ENCODE peak calls at places on chromosome 6, in four cellular contexts. N is transverse colon, Y is cardiac fibroblast, I is body of pancreas. A is an unnamed sample.

GRCh38 chr6:75201901-75202672 is 3.8 kb downstream of the COL12A1 start:
- DNase-seq in N (peak; percentile 16), Y (peak; percentile 23), I (peak; percentile 38), A (no peak)

GRCh38 chr6:36769161-36769675 is 70.0 kb downstream of the CPNE5 start:
- DNase-seq in N (no peak), Y (peak; percentile 49), I (no peak), A (peak; percentile 31)

GRCh38 chr6:71248306-71248705 is 40.3 kb upstream of the OGFRL1 start:
- DNase-seq in N (no peak), Y (peak; percentile 90), I (no peak), A (no peak)

GRCh38 chr6:118739976-118740771 is 88.8 kb upstream of the CEP85L start:
- DNase-seq in N (no peak), Y (peak; percentile 44), I (no peak), A (peak; percentile 15)

GRCh38 chr6:4352731-4353130 is 217.4 kb upstream of the ECI2 start:
- DNase-seq in N (no peak), Y (no peak), I (no peak), A (no peak)

GRCh38 chr6:168575346-168576098 is 134.5 kb downstream of the SMOC2 start:
- DNase-seq in N (no peak), Y (no peak), I (no peak), A (no peak)

GRCh38 chr6:3559561-3559960 is 102.7 kb upstream of the SLC22A23 start:
- DNase-seq in N (no peak), Y (no peak), I (no peak), A (no peak)

GRCh38 chr6:9409126-9409525 is 973.8 kb upstream of the SLC35B3 start:
- DNase-seq in N (no peak), Y (no peak), I (no peak), A (no peak)

GRCh38 chr6:100657678-100658330 is 193.1 kb upstream of the SIM1 start:
- DNase-seq in N (no peak), Y (peak; percentile 37), I (no peak), A (no peak)

GRCh38 chr6:145189836-145190235 is 545.5 kb downstream of the EPM2A start:
- DNase-seq in N (no peak), Y (no peak), I (no peak), A (no peak)

GRCh38 chr6:66508433-66508832 is 801.4 kb upstream of the EYS start:
- DNase-seq in N (no peak), Y (no peak), I (no peak), A (no peak)

GRCh38 chr6:215335-216034 is 76.8 kb upstream of the DUSP22 start:
- DNase-seq in N (no peak), Y (peak; percentile 25), I (no peak), A (no peak)

GRCh38 chr6:34315780-34316179 is 67.0 kb upstream of the SMIM29 start:
- DNase-seq in N (no peak), Y (no peak), I (no peak), A (no peak)

GRCh38 chr6:124873066-124873410 is 89.2 kb upstream of the RNF217 start:
- DNase-seq in N (no peak), Y (no peak), I (no peak), A (no peak)

GRCh38 chr6:63649269-63649668 is 13.7 kb downstream of the PHF3 start:
- DNase-seq in N (no peak), Y (peak; percentile 50), I (no peak), A (no peak)

GRCh38 chr6:2883673-2884072 is 19.4 kb downstream of the SERPINB9 start:
- DNase-seq in N (no peak), Y (no peak), I (no peak), A (no peak)

GRCh38 chr6:116409756-116410155 is 39.0 kb downstream of the DSE start:
- DNase-seq in N (no peak), Y (no peak), I (no peak), A (no peak)

GRCh38 chr6:104606361-104606760 is 253.4 kb downstream of the HACE1 start:
- DNase-seq in N (peak; percentile 8), Y (no peak), I (no peak), A (no peak)

GRCh38 chr6:162798546-162798945 is 70.8 kb downstream of the PACRG start:
- DNase-seq in N (no peak), Y (peak; percentile 0), I (no peak), A (no peak)

GRCh38 chr6:144008501-144009245 is 614 bp upstream of the PLAGL1 start:
- DNase-seq in N (peak; percentile 14), Y (no peak), I (peak; percentile 75), A (no peak)

GRCh38 chr6:11398451-11399326 is 138.9 kb upstream of the TMEM170B start:
- DNase-seq in N (no peak), Y (no peak), I (no peak), A (no peak)

GRCh38 chr6:95364016-95364604 is 213.2 kb upstream of the MANEA start:
- DNase-seq in N (no peak), Y (peak; percentile 31), I (no peak), A (no peak)

DNA sequence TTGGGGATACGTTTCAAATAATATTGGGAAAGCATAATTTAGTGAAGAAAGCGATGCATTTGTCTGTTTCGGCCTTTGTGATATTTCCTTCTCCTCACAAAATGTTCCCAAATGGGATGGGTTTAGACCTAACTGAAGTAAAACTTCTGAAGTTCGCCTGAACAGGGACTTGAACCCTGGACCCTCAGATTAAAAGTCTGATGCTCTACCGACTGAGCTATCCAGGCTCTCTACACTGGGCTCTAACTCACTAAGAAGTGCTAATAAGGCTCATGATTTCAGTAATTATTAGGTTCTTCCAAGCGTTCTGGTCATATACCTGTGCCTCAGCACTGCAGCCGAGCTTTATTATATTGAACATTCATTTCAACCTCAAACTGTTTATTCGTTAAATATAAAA is 118.8 kb upstream of the ZNF184 start:
- DNase-seq in N (no peak), Y (peak; percentile 85), I (no peak), A (peak; percentile 43)
- H3K4me3 ChIP-seq in N (no peak overlapping the region), Y (no peak overlapping the region), I (no peak overlapping the region), A (peak overlapping the region; percentile 79)

GRCh38 chr6:80454661-80455365 is 348.3 kb downstream of the BCKDHB start:
- DNase-seq in N (no peak), Y (peak; percentile 46), I (no peak), A (no peak)

GRCh38 chr6:80460396-80460912 is 354.0 kb downstream of the BCKDHB start:
- DNase-seq in N (no peak), Y (peak; percentile 38), I (no peak), A (no peak)

GRCh38 chr6:80454197-80454596 is 347.7 kb downstream of the BCKDHB start:
- DNase-seq in N (no peak), Y (peak; percentile 96), I (no peak), A (no peak)

GRCh38 chr6:80457044-80457933 is 350.8 kb downstream of the BCKDHB start:
- DNase-seq in N (peak; percentile 17), Y (peak; percentile 97), I (peak; percentile 65), A (peak; percentile 49)
- TF ChIP-seq CTCF in N (no peak), Y (no peak), I (no peak), A (no peak)

GRCh38 chr6:53320964-53321363 is 27.8 kb downstream of the ELOVL5 start:
- DNase-seq in N (no peak), Y (peak; percentile 17), I (no peak), A (no peak)

GRCh38 chr6:53325785-53326184 is 23.0 kb downstream of the ELOVL5 start:
- DNase-seq in N (no peak), Y (no peak), I (no peak), A (no peak)

GRCh38 chr6:53318429-53318828 is 30.3 kb downstream of the ELOVL5 start:
- DNase-seq in N (no peak), Y (no peak), I (no peak), A (no peak)

GRCh38 chr6:53321701-53322100 is 27.0 kb downstream of the ELOVL5 start:
- DNase-seq in N (no peak), Y (no peak), I (no peak), A (no peak)

GRCh38 chr6:53322188-53323029 is 26.3 kb downstream of the ELOVL5 start:
- DNase-seq in N (no peak), Y (peak; percentile 38), I (no peak), A (no peak)
- H3K4me3 ChIP-seq in N (no peak overlapping the region), Y (no peak overlapping the region), I (no peak overlapping the region), A (no peak overlapping the region)

DNA sequence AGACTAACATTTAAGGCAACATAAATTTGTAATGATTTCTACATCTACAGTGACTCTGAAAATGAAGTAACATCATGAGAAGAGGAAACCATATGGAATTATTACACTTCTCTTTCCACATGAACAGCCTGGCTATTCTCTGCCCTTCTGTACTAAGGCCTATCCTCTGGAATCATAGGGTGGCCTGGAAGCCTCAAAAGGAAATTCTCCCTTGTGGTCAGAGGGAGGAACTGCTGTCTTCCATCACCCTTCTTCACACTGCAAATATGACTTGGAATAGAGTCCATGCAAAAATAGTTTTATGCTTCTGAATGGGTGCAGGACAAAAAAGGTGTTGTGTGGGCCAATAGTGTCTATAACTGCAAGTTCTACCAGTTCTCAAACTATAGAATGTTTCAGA is 44.6 kb upstream of the SH3BGRL2 start:
- DNase-seq in N (no peak), Y (peak; percentile 59), I (no peak), A (peak; percentile 20)
- TF ChIP-seq CTCF in N (peak; percentile 60), Y (peak; percentile 70), I (peak; percentile 43), A (peak; percentile 66)

GRCh38 chr6:139474145-139475108 is 100.0 kb upstream of the CITED2 start:
- DNase-seq in N (peak; percentile 11), Y (peak; percentile 34), I (peak; percentile 57), A (peak; percentile 41)
- H3K4me3 ChIP-seq in N (no peak overlapping the region), Y (no peak overlapping the region), I (no peak overlapping the region), A (no peak overlapping the region)

DNA sequence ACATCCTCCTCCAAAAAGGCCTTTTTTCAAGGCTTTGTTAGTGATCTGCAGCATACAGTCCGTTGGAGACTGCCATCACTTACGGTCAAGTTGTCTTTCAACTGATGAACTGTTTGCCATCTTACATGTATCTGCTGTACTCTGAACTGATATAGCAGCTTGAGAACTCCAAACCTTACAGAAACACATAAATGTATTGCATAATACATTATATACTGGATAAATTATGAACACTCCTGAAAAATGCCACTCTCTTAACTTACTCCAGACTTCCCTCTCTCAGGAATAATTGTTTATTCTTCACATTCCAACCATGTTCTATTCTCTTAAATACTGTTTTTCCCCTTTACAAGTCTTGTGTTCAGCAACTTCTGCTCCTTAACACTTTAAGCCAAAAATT is 14.6 kb upstream of the RHAG start:
- DNase-seq in N (no peak), Y (no peak), I (no peak), A (no peak)
- TF ChIP-seq CTCF in N (no peak), Y (no peak), I (no peak), A (no peak)

GRCh38 chr6:150069707-150070106 is 786 bp upstream of the ULBP3 start:
- DNase-seq in N (peak; percentile 41), Y (no peak), I (peak; percentile 87), A (no peak)
- H3K4me3 ChIP-seq in N (no peak overlapping the region), Y (no peak overlapping the region), I (no peak overlapping the region), A (no peak overlapping the region)

DNA sequence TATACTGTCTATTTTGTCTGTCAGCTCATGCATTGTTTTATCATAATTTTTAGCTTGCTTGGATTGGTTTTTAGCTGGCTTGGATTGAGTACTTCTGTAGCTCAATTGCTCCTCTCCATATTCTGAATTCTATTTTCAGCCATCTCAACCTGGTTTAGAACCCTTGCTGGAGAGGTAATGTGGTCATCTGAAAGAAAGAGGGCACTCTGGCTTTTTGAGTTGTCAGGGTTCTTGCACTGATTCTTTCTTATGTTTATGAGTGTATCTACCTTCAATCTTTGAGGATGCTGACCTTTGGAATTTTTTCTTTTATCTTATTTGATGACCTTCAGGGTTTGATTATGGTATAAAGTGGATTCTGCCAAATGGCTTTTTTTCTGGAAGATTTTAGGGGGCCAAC is 632.7 kb upstream of the ID4 start:
- DNase-seq in N (no peak), Y (no peak), I (no peak), A (no peak)
- TF ChIP-seq CTCF in N (no peak), Y (no peak), I (no peak), A (no peak)

A was measured in BE2C.